ENCODE peak calls at places on chromosome 7, in six cellular contexts. One of them, this sample, is unnamed.

GRCh38 chr7:38846280-38846679 is 62.7 kb downstream of the VPS41 start:
- DNase-seq in HepG2: peak
- DNase-seq in GM12878: no peak
- DNase-seq in K562: no peak
- DNase-seq in A549: peak
- DNase-seq in H1: no peak
- DNase-seq in this sample: no peak

GRCh38 chr7:116142374-116142773 is 68.0 kb upstream of the TES start:
- DNase-seq in H1: no peak
- DNase-seq in A549: no peak
- DNase-seq in HepG2: no peak
- DNase-seq in GM12878: no peak
- DNase-seq in K562: no peak
- DNase-seq in this sample: no peak

GRCh38 chr7:50739744-50740455 is 42.8 kb downstream of the GRB10 start:
- DNase-seq in HepG2: no peak
- DNase-seq in K562: no peak
- DNase-seq in GM12878: no peak
- DNase-seq in H1: no peak
- DNase-seq in A549: no peak
- DNase-seq in this sample: no peak

GRCh38 chr7:21851445-21852043 is 94.2 kb downstream of the CDCA7L start:
- DNase-seq in HepG2: no peak
- DNase-seq in K562: no peak
- DNase-seq in A549: no peak
- DNase-seq in GM12878: no peak
- DNase-seq in H1: no peak
- DNase-seq in this sample: no peak

GRCh38 chr7:132614428-132615076 is 38.3 kb upstream of the PLXNA4 start:
- DNase-seq in K562: no peak
- DNase-seq in A549: no peak
- DNase-seq in HepG2: no peak
- DNase-seq in H1: peak
- DNase-seq in GM12878: no peak
- DNase-seq in this sample: no peak

GRCh38 chr7:4103352-4104091 is 578.6 kb upstream of the FOXK1 start:
- DNase-seq in GM12878: no peak
- DNase-seq in A549: peak
- DNase-seq in H1: no peak
- DNase-seq in K562: peak
- DNase-seq in HepG2: peak
- DNase-seq in this sample: peak

GRCh38 chr7:137151056-137151731 is 192.3 kb downstream of the PTN start:
- DNase-seq in A549: no peak
- DNase-seq in HepG2: no peak
- DNase-seq in H1: no peak
- DNase-seq in GM12878: no peak
- DNase-seq in K562: no peak
- DNase-seq in this sample: no peak

GRCh38 chr7:32501522-32501921 is 6.2 kb downstream of the AVL9 start:
- DNase-seq in HepG2: peak
- DNase-seq in K562: no peak
- DNase-seq in H1: no peak
- DNase-seq in A549: no peak
- DNase-seq in GM12878: no peak
- DNase-seq in this sample: no peak

GRCh38 chr7:139730746-139731612 is 46.8 kb downstream of the HIPK2 start:
- DNase-seq in GM12878: no peak
- DNase-seq in K562: no peak
- DNase-seq in A549: no peak
- DNase-seq in HepG2: no peak
- DNase-seq in H1: no peak
- DNase-seq in this sample: no peak

GRCh38 chr7:156578578-156578940 is 62.0 kb upstream of the RNF32 start:
- DNase-seq in A549: no peak
- DNase-seq in GM12878: no peak
- DNase-seq in HepG2: no peak
- DNase-seq in H1: no peak
- DNase-seq in K562: no peak
- DNase-seq in this sample: no peak

GRCh38 chr7:137932881-137933269 is 69.0 kb downstream of the CREB3L2 start:
- DNase-seq in A549: peak
- DNase-seq in H1: no peak
- DNase-seq in HepG2: no peak
- DNase-seq in GM12878: no peak
- DNase-seq in K562: no peak
- DNase-seq in this sample: peak

GRCh38 chr7:585229-585711 is 65.6 kb upstream of the PDGFA start:
- DNase-seq in A549: no peak
- DNase-seq in K562: peak
- DNase-seq in H1: no peak
- DNase-seq in GM12878: peak
- DNase-seq in HepG2: no peak
- DNase-seq in this sample: no peak

GRCh38 chr7:130345725-130346124 is 1.1 kb downstream of the CPA5 start:
- DNase-seq in A549: no peak
- DNase-seq in K562: no peak
- DNase-seq in GM12878: no peak
- DNase-seq in HepG2: no peak
- DNase-seq in H1: no peak
- DNase-seq in this sample: no peak

GRCh38 chr7:130483036-130483435 is 8.8 kb upstream of the MEST start:
- DNase-seq in A549: no peak
- DNase-seq in HepG2: no peak
- DNase-seq in K562: no peak
- DNase-seq in GM12878: no peak
- DNase-seq in H1: no peak
- DNase-seq in this sample: no peak

GRCh38 chr7:159092701-159093121 is 52.0 kb downstream of the VIPR2 start:
- DNase-seq in GM12878: no peak
- DNase-seq in HepG2: no peak
- DNase-seq in H1: no peak
- DNase-seq in A549: no peak
- DNase-seq in K562: no peak
- DNase-seq in this sample: no peak

GRCh38 chr7:101159696-101160674 is 5.4 kb downstream of the VGF start:
- DNase-seq in H1: no peak
- DNase-seq in GM12878: no peak
- DNase-seq in HepG2: no peak
- DNase-seq in K562: no peak
- DNase-seq in A549: no peak
- DNase-seq in this sample: peak

GRCh38 chr7:158555034-158555520 is 32.5 kb downstream of the PTPRN2 start:
- DNase-seq in GM12878: no peak
- DNase-seq in A549: no peak
- DNase-seq in K562: no peak
- DNase-seq in H1: no peak
- DNase-seq in HepG2: no peak
- DNase-seq in this sample: no peak

GRCh38 chr7:4080954-4081353 is 601.1 kb upstream of the FOXK1 start:
- DNase-seq in HepG2: no peak
- DNase-seq in H1: no peak
- DNase-seq in A549: no peak
- DNase-seq in K562: no peak
- DNase-seq in GM12878: no peak
- DNase-seq in this sample: no peak

GRCh38 chr7:3927446-3928110 is 626.5 kb downstream of the SDK1 start:
- DNase-seq in A549: no peak
- DNase-seq in HepG2: no peak
- DNase-seq in H1: no peak
- DNase-seq in GM12878: no peak
- DNase-seq in K562: no peak
- DNase-seq in this sample: no peak

GRCh38 chr7:36349626-36350025 is 40.0 kb upstream of the ANLN start:
- DNase-seq in H1: no peak
- DNase-seq in GM12878: no peak
- DNase-seq in A549: no peak
- DNase-seq in K562: no peak
- DNase-seq in HepG2: no peak
- DNase-seq in this sample: no peak

GRCh38 chr7:94303736-94304135 is 91.0 kb upstream of the COL1A2 start:
- DNase-seq in K562: no peak
- DNase-seq in GM12878: no peak
- DNase-seq in H1: no peak
- DNase-seq in A549: peak
- DNase-seq in HepG2: no peak
- DNase-seq in this sample: no peak

GRCh38 chr7:94041529-94041928 is 37.4 kb upstream of the BET1 start:
- DNase-seq in GM12878: no peak
- DNase-seq in K562: no peak
- DNase-seq in H1: no peak
- DNase-seq in A549: no peak
- DNase-seq in HepG2: no peak
- DNase-seq in this sample: no peak

GRCh38 chr7:29898301-29898700 is 91.3 kb downstream of the SCRN1 start:
- DNase-seq in A549: no peak
- DNase-seq in HepG2: no peak
- DNase-seq in K562: no peak
- DNase-seq in H1: no peak
- DNase-seq in GM12878: no peak
- DNase-seq in this sample: no peak

GRCh38 chr7:140263277-140263676 is 86.5 kb upstream of the KDM7A start:
- DNase-seq in HepG2: no peak
- DNase-seq in H1: no peak
- DNase-seq in K562: no peak
- DNase-seq in A549: no peak
- DNase-seq in GM12878: no peak
- DNase-seq in this sample: no peak

GRCh38 chr7:24965831-24966708 is 13.9 kb downstream of the OSBPL3 start:
- DNase-seq in A549: no peak
- DNase-seq in K562: peak
- DNase-seq in H1: no peak
- DNase-seq in GM12878: peak
- DNase-seq in HepG2: no peak
- DNase-seq in this sample: no peak

GRCh38 chr7:69213882-69214281 is 384.4 kb upstream of the AUTS2 start:
- DNase-seq in HepG2: no peak
- DNase-seq in H1: no peak
- DNase-seq in GM12878: no peak
- DNase-seq in K562: no peak
- DNase-seq in A549: peak
- DNase-seq in this sample: no peak

GRCh38 chr7:88455696-88456095 is 149.0 kb upstream of the STEAP4 start:
- DNase-seq in GM12878: no peak
- DNase-seq in A549: no peak
- DNase-seq in K562: no peak
- DNase-seq in HepG2: no peak
- DNase-seq in H1: no peak
- DNase-seq in this sample: no peak
- TF ChIP-seq EP300 in GM12878: no peak
- TF ChIP-seq EP300 in A549: no peak
- TF ChIP-seq EP300 in K562: no peak
- TF ChIP-seq EP300 in HepG2: no peak
- TF ChIP-seq EP300 in H1: no peak
- TF ChIP-seq EP300 in this sample: no peak

GRCh38 chr7:75737856-75738603 is 711 bp downstream of the HIP1 start:
- DNase-seq in H1: no peak
- DNase-seq in HepG2: no peak
- DNase-seq in A549: no peak
- DNase-seq in GM12878: no peak
- DNase-seq in K562: peak
- DNase-seq in this sample: peak
- TF ChIP-seq MAX in H1: no peak
- TF ChIP-seq MAX in HepG2: no peak
- TF ChIP-seq MAX in A549: no peak
- TF ChIP-seq MAX in GM12878: no peak
- TF ChIP-seq MAX in K562: no peak
- TF ChIP-seq MAX in this sample: no peak

DNA sequence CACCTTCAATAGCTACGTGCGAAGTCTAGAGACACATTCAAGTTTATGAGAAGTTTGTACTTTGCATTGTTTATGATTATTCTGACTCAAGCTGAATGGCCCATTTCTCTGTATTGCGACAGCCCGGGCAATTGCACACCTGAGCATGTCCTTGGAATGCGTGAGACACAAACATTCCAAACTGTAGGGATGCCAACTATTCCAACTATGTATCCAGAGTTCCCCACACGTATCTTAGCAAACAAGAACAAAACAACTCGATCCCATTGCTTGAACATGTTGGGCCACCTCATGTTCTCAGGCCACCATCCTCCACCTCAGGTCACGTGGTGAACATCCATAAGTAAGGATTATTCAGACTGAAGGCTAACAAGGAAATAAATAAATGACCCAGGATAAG is 51.4 kb upstream of the EGFR start:
- DNase-seq in HepG2: peak
- DNase-seq in A549: peak
- DNase-seq in GM12878: no peak
- DNase-seq in K562: no peak
- DNase-seq in H1: no peak
- DNase-seq in this sample: no peak
- TF ChIP-seq EP300 in HepG2: no peak
- TF ChIP-seq EP300 in A549: peak
- TF ChIP-seq EP300 in GM12878: no peak
- TF ChIP-seq EP300 in K562: no peak
- TF ChIP-seq EP300 in H1: no peak
- TF ChIP-seq EP300 in this sample: no peak

DNA sequence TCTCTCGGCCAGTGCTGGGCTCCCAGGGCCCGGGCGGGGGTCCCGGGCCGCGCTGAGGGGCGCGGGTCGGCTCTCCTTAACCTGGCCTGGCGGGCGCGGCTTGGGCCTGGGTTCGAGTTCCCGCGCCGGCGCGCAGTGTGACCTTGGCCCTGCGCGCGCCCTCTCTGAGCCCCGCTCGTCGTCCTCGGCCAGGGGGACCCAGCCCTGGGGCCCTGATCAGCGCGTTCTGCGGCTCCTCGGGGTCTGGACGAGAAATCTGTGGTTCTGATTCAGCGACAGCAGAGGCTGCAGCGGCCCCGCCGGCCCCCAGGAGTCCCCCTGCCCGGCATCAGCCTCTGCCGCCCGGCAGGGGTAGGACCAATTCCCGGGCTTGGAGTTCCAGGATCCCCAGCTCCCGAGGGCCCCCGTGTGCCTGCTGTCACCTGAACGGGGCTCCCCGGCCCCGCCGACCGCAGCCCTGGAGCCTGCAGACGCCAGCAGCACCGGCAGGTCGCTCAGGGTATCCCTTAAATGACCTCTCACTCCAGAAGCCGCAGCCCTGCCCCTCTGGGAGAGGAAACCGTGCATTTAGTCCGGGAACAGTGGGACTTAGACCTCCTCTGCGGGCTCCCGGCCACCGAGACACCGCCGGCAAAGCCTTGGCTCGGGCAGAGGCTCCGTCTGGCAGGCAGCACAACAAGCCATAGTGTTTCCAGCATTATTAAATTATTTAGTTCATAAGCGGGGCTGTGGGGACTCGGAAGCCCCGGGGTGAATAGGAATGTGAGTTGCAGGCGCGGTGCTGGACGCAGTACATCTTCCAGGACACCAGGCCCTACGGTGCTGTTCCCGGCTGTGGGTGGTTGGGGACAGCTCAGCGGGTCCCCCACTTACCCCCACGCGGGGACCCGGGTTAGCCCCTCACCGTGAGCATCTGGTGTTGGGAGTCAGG is 572 bp downstream of the CHST12 start:
- DNase-seq in K562: peak
- DNase-seq in GM12878: no peak
- DNase-seq in A549: no peak
- DNase-seq in HepG2: no peak
- DNase-seq in H1: no peak
- DNase-seq in this sample: peak
- TF ChIP-seq MAX in K562: peak
- TF ChIP-seq MAX in GM12878: no peak
- TF ChIP-seq MAX in A549: no peak
- TF ChIP-seq MAX in HepG2: no peak
- TF ChIP-seq MAX in H1: no peak
- TF ChIP-seq MAX in this sample: no peak

This sample was measured in SK-N-SH.